ENCODE peak calls at places on chromosomes 4 and X, in six cellular contexts. I is H9, G is IMR-90, S is mesendoderm, U is mesenchymal stem cell, E is H1. H is an unnamed sample.

GRCh38 chr4:99642725-99643489 is 14.7 kb downstream of the C4orf54 start:
- DNase-seq in I (no peak), G (no peak), S (peak), U (no peak), E (no peak), H (no peak)

GRCh38 chrX:150324035-150324728 is 38.9 kb upstream of the MAMLD1 start:
- DNase-seq in I (no peak), G (peak), S (peak), U (peak), E (no peak), H (no peak)

GRCh38 chrX:72381439-72382198 is 75.9 kb upstream of the CITED1 start:
- DNase-seq in I (no peak), G (no peak), S (no peak), U (peak), E (no peak), H (no peak)

GRCh38 chrX:41695464-41695863 is 6.7 kb downstream of the GPR34 start:
- DNase-seq in I (no peak), G (peak), S (peak), U (peak), E (no peak), H (no peak)

GRCh38 chr4:148618856-148619255 is 176.6 kb upstream of the NR3C2 start:
- DNase-seq in I (no peak), G (peak), S (no peak), U (no peak), E (no peak), H (no peak)

GRCh38 chr4:84379881-84380618 is 119.0 kb downstream of the NKX6-1 start:
- DNase-seq in I (no peak), G (no peak), S (no peak), U (no peak), E (no peak), H (no peak)

GRCh38 chr4:2924286-2924685 is 38.9 kb downstream of the NOP14 start:
- DNase-seq in I (no peak), G (no peak), S (no peak), U (no peak), E (no peak), H (no peak)

GRCh38 chr4:2243682-2244380 is 1.9 kb upstream of the HAUS3 start:
- DNase-seq in I (peak), G (peak), S (peak), U (peak), E (peak), H (no peak)

GRCh38 chrX:10021461-10022272 is 54.5 kb downstream of the CLDN34 start:
- DNase-seq in I (no peak), G (peak), S (peak), U (peak), E (no peak), H (no peak)

GRCh38 chrX:72201836-72202536 is 20.4 kb downstream of the PIN4 start:
- DNase-seq in I (no peak), G (peak), S (peak), U (peak), E (no peak), H (no peak)

GRCh38 chr4:182265881-182266280 is 22.7 kb downstream of the TENM3 start:
- DNase-seq in I (no peak), G (no peak), S (peak), U (no peak), E (no peak), H (no peak)

DNA sequence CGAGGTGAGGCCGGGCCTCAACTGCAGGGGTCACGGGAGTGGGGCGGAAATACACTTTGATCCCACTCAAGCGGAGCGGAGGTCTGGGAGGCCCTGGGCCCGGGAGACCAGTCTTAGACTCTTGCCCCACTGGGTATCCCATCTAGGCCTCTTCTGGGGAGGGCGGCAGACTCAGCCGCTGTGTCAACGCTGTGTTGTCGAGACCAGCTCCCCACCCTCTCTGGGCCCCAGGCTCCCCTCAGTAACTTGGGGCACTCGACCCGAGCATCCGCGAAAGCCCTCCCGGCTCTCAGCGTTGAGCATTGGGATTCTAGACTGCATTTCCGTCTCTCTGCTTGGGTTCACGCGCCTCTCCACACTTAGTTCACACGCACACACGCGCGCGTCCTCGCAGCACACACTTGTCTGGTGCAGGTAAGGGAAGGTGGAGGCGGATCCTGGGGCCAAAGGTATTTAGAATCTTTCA is 1.7 kb downstream of the NKX3-2 start:
- DNase-seq in I (no peak), G (no peak), S (no peak), U (no peak), E (peak), H (no peak)
- H3K23ac ChIP-seq in I (no peak), G (no peak), S (no peak), U (no peak), E (no peak), H (peak)

DNA sequence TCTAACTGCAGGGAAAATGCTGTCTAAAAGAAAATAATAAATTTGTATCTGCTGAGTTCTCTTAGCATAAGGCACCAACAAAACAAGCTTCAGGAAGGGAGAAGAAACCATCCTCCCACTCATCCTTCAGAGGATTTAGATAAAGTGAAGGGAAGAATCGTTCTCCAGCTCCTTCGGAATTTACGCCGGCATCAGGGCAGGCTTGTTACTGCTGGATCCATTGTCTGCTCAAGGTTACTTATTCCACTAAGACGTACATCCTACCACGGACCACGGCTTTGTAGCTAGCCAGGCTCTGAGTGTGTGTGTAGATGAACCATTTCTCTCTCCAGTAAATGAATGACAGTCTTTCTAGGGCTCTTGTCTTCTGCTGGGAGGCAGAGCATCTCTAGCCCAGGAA is 60.4 kb downstream of the HAND2 start:
- DNase-seq in I (no peak), G (no peak), S (no peak), U (no peak), E (no peak), H (no peak)
- H3K23ac ChIP-seq in I (no peak), G (no peak), S (no peak), U (no peak), E (no peak), H (no peak)

GRCh38 chr4:159677521-159677920 is 574.6 kb downstream of the RAPGEF2 start:
- DNase-seq in I (no peak), G (no peak), S (no peak), U (peak), E (no peak), H (no peak)
- H3K23ac ChIP-seq in I (no peak), G (no peak), S (no peak), U (no peak), E (no peak), H (no peak)

DNA sequence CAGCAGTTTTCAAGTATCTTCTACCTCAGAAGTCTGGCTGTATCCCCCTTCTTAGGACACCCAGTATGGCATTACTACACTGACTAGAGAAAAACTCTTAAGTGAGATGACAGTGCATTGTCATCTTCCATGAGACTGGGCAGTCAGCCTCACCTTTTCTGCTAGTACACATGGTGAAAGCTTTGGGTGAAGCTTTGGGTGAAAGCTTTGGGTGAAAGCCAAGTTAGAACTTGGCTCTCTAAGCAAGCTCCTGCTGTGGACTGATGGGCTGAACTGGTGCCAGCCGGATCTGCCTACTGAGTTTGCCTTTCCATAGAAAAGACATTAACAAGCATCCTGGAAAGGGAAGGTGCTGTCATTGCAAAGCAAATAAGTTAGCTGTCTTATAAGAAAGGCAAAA is 8.8 kb downstream of the EPHA5 start:
- DNase-seq in I (peak), G (no peak), S (no peak), U (no peak), E (no peak), H (no peak)
- H3K23ac ChIP-seq in I (no peak), G (no peak), S (no peak), U (no peak), E (no peak), H (no peak)

GRCh38 chrX:43677993-43678392 is 21.9 kb downstream of the MAOA start:
- DNase-seq in I (no peak), G (no peak), S (peak), U (no peak), E (no peak), H (no peak)
- H3K23ac ChIP-seq in I (no peak), G (no peak), S (no peak), U (no peak), E (no peak), H (no peak)

GRCh38 chrX:48597353-48598264 is at the start of gene WDR13:
- DNase-seq in I (peak), G (peak), S (peak), U (peak), E (peak), H (peak)
- H3K23ac ChIP-seq in I (no peak), G (peak), S (no peak), U (no peak), E (no peak), H (peak)

DNA sequence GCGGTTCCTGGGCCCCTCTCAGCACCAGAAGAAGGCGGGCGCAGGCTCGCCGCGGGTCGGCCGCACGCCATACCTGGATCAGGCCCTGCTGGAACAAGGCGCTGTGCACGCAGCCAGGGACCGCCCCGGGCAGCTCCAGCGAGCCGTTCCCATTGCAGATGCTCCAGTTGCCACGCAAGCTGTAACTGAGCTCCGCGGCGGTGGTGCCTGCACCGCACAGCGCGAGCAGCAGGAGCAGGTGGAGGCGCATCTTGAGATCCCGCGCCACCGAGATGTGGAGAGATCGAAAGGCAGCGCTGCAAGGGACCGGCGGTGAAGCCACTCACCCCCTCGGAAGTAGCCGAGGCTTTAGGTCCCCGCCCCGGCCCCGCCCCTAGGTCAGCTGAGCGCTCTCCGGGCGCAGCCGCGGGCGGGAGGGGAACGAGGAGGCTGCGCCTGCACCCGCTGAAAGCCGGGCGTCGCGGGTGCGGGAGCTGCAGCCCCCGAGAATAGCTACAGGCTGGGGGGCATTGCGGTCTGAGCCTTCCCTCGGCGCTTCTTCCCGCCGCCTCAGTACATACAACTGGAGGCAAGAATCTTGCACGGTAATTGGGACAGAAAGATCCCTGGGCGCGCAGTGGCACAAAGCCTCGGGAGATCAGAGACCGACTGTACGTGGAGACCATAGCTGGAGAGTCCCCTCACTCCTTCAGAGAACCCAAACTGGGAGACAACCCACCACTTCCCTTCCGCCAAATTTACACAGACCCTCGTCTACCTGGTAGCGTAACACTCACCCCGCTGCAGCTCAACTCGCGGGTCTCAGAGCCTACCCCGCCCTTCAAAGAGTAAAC is at the start of gene MANBA:
- DNase-seq in I (peak), G (peak), S (peak), U (peak), E (peak), H (peak)
- H3K23ac ChIP-seq in I (no peak), G (peak), S (peak), U (peak), E (no peak), H (peak)

GRCh38 chr4:38866973-38867477 is 581 bp upstream of the FAM114A1 start:
- DNase-seq in I (no peak), G (no peak), S (no peak), U (no peak), E (no peak), H (no peak)
- H3K23ac ChIP-seq in I (no peak), G (peak), S (no peak), U (no peak), E (no peak), H (no peak)